ENCODE peak calls at places on chromosomes 2 and 18, in ten cellular contexts. R is cardiac muscle cell, D is IMR-90, S is body of pancreas, G is mammary epithelial cell, J is tibial artery, W is neural progenitor cell, U is A549, M is hepatocyte, Y is heart right ventricle. C is an unnamed sample. For H3K4me1, the result is how much of the 10 kb centered on the place peaks cover.

GRCh38 chr2:119102964-119103363 is 55.6 kb downstream of the C1QL2 start:
- DNase-seq in D (no peak), G (no peak), J (no peak), W (no peak), M (no peak), S (no peak), Y (no peak), R (no peak), U (no peak), C (no peak)

GRCh38 chr18:67483237-67483636 is 33.3 kb downstream of the DSEL start:
- DNase-seq in G (no peak), Y (no peak), U (no peak), R (no peak), S (no peak), D (no peak), J (no peak), M (no peak), W (peak), C (no peak)

GRCh38 chr2:67487993-67488392 is 90.9 kb downstream of the ETAA1 start:
- DNase-seq in S (no peak), J (no peak), R (no peak), U (no peak), Y (peak), G (no peak), M (no peak), W (no peak), D (no peak), C (no peak)

GRCh38 chr2:230774348-230774951 is 61.8 kb downstream of the CAB39 start:
- DNase-seq in Y (no peak), J (no peak), G (peak), U (no peak), R (no peak), M (no peak), S (no peak), W (no peak), D (peak), C (no peak)

GRCh38 chr2:8239402-8240127 is 442.3 kb upstream of the ID2 start:
- DNase-seq in D (peak), Y (no peak), J (no peak), G (peak), S (no peak), W (peak), U (no peak), R (no peak), M (no peak), C (no peak)

GRCh38 chr2:33022989-33023731 is 76.4 kb downstream of the LTBP1 start:
- DNase-seq in M (peak), J (no peak), W (no peak), R (no peak), U (peak), G (peak), D (peak), S (no peak), Y (no peak), C (no peak)

GRCh38 chr2:196481323-196481695 is 158.2 kb upstream of the CCDC150 start:
- DNase-seq in G (peak), M (peak), R (no peak), J (no peak), Y (no peak), D (peak), W (no peak), S (no peak), U (no peak), C (no peak)

GRCh38 chr2:229257980-229258379 is 13.1 kb downstream of the PID1 start:
- DNase-seq in G (no peak), J (peak), D (no peak), S (peak), M (no peak), R (no peak), W (no peak), Y (no peak), U (no peak), C (no peak)

GRCh38 chr18:69257861-69258458 is 142.7 kb upstream of the DOK6 start:
- DNase-seq in M (peak), Y (no peak), R (no peak), S (peak), G (peak), W (no peak), J (no peak), D (peak), U (no peak), C (no peak)

GRCh38 chr2:135337066-135337465 is 194.0 kb downstream of the ZRANB3 start:
- DNase-seq in S (no peak), M (no peak), U (no peak), R (no peak), D (no peak), J (no peak), Y (no peak), W (no peak), G (peak), C (no peak)

GRCh38 chr18:6001867-6002266 is 106.5 kb upstream of the TMEM200C start:
- DNase-seq in J (no peak), D (peak), S (no peak), Y (no peak), W (no peak), G (no peak), U (no peak), M (no peak), R (no peak), C (no peak)

GRCh38 chr2:219109468-219109867 is 48.7 kb upstream of the IHH start:
- DNase-seq in Y (no peak), W (peak), J (no peak), U (no peak), G (no peak), D (no peak), S (no peak), M (peak), R (no peak), C (peak)

GRCh38 chr2:202032841-202033316 is 776 bp upstream of the FZD7 start:
- DNase-seq in G (peak), J (peak), R (peak), W (peak), S (peak), Y (peak), M (peak), D (peak), U (peak), C (peak)

GRCh38 chr2:108315408-108316193 is 26.9 kb downstream of the SULT1C2 start:
- DNase-seq in G (peak), M (peak), J (no peak), W (no peak), U (no peak), D (no peak), Y (no peak), S (peak), R (peak), C (no peak)

GRCh38 chr18:35002120-35002519 is 39.1 kb upstream of the MAPRE2 start:
- DNase-seq in M (no peak), G (no peak), Y (no peak), R (no peak), S (no peak), W (no peak), D (no peak), U (no peak), J (no peak), C (no peak)

GRCh38 chr2:69683170-69683971 is 39.8 kb upstream of the AAK1 start:
- DNase-seq in D (peak), U (no peak), M (peak), J (no peak), S (peak), G (peak), Y (no peak), W (no peak), R (no peak), C (no peak)

GRCh38 chr2:241014224-241014623 is 15.8 kb downstream of the SNED1 start:
- DNase-seq in J (no peak), Y (no peak), S (no peak), R (no peak), W (no peak), D (no peak), G (no peak), M (no peak), U (no peak), C (peak)

GRCh38 chr18:42707080-42707479 is 408.4 kb downstream of the RIT2 start:
- DNase-seq in D (no peak), W (no peak), G (no peak), U (no peak), R (no peak), Y (no peak), J (no peak), M (no peak), S (no peak), C (no peak)

GRCh38 chr2:147135401-147135800 is 709.4 kb upstream of the ACVR2A start:
- DNase-seq in J (no peak), W (no peak), Y (no peak), M (no peak), R (no peak), G (no peak), D (no peak), S (no peak), U (no peak), C (no peak)

GRCh38 chr18:50009772-50010171 is 185.2 kb downstream of the MYO5B start:
- DNase-seq in U (peak), J (no peak), D (peak), R (peak), S (peak), M (peak), G (peak), W (peak), Y (peak), C (peak)

GRCh38 chr2:188892632-188893031 is 81.5 kb upstream of the COL3A1 start:
- DNase-seq in R (no peak), D (peak), G (no peak), S (no peak), M (peak), W (no peak), J (no peak), Y (no peak), U (no peak), C (no peak)

GRCh38 chr2:235654115-235654514 is 160.3 kb downstream of the AGAP1 start:
- DNase-seq in G (no peak), U (no peak), J (no peak), Y (no peak), M (no peak), W (no peak), R (no peak), D (peak), S (no peak), C (no peak)

GRCh38 chr18:76943542-76944339 is 121.4 kb downstream of the ZNF236 start:
- DNase-seq in U (no peak), D (peak), W (no peak), J (peak), R (no peak), Y (no peak), M (peak), S (no peak), G (no peak), C (peak)

GRCh38 chr2:19504400-19505198 is 146.2 kb upstream of the OSR1 start:
- DNase-seq in Y (no peak), S (no peak), M (peak), U (peak), G (peak), W (no peak), R (no peak), D (no peak), J (no peak), C (no peak)

GRCh38 chr2:133579295-133579694 is 11.0 kb upstream of the NCKAP5 start:
- DNase-seq in M (no peak), J (no peak), D (peak), U (no peak), Y (peak), R (no peak), W (no peak), S (peak), G (peak), C (no peak)
- H3K4me3 ChIP-seq in M (no peak), J (no peak), D (no peak), U (no peak), Y (no peak), R (no peak), W (no peak), S (no peak), G (peak), C (no peak)

DNA sequence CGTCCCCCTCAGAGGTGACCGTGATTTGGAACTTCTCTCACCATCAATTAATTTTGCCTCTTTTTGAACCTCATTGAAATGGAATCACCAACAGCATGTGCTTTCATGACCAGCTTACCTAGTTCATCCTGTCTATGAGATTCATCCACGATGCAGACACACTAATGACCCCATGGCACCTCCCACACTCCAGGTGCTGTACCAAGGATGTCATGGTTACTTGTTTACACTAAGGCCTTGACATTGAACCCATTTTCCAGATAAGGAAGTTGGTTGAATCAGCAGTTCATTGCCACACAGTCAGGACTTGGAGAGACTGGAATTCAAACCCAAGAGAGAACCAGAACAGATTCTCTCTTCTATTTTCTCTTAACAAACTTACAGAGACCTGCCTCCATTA is 139.0 kb downstream of the ZFP36L2 start:
- DNase-seq in M (no peak), W (no peak), G (no peak), R (no peak), U (no peak), S (no peak), D (no peak), Y (no peak), J (no peak), C (no peak)
- H3K4me1 ChIP-seq in M (half or more), W (under half), G (half or more), R (under half), U (half or more), S (under half), D (half or more), Y (half or more), J (under half), C (half or more)

GRCh38 chr2:29053680-29054400 is 20.5 kb downstream of the PCARE start:
- DNase-seq in W (no peak), U (no peak), G (peak), J (no peak), S (no peak), M (no peak), Y (no peak), D (no peak), R (no peak), C (no peak)
- TF ChIP-seq CTCF in W (no peak), U (peak), G (peak), J (no peak), S (no peak), M (peak), Y (no peak), D (no peak), R (peak), C (no peak)

GRCh38 chr2:71043531-71044407 is 24.7 kb upstream of the NAGK start:
- DNase-seq in D (no peak), R (no peak), J (no peak), M (no peak), G (no peak), Y (no peak), U (no peak), S (no peak), W (no peak), C (no peak)
- H3K4me3 ChIP-seq in D (no peak), R (no peak), J (no peak), M (no peak), G (no peak), Y (no peak), U (no peak), S (no peak), W (no peak), C (no peak)

GRCh38 chr18:55413474-55413873 is 174.5 kb downstream of the TCF4 start:
- DNase-seq in D (peak), Y (no peak), J (no peak), S (no peak), G (peak), R (no peak), W (no peak), M (no peak), U (no peak), C (no peak)
- H3K4me1 ChIP-seq in D (under half), Y (under half), J (under half), S (under half), G (under half), R (under half), W (under half), M (under half), U (under half), C (under half)

GRCh38 chr2:227482638-227483340 is 10.8 kb downstream of the AGFG1 start:
- DNase-seq in R (no peak), W (no peak), M (no peak), J (no peak), S (no peak), D (no peak), G (peak), U (no peak), Y (no peak), C (no peak)

GRCh38 chr2:227480528-227480927 is 8.6 kb downstream of the AGFG1 start:
- DNase-seq in U (no peak), R (no peak), D (no peak), Y (no peak), M (no peak), W (no peak), S (no peak), J (no peak), G (no peak), C (no peak)

GRCh38 chr2:227485429-227485828 is 13.5 kb downstream of the AGFG1 start:
- DNase-seq in S (no peak), D (no peak), J (no peak), R (no peak), M (no peak), Y (no peak), G (no peak), U (no peak), W (no peak), C (no peak)

GRCh38 chr2:227477291-227477690 is 5.3 kb downstream of the AGFG1 start:
- DNase-seq in J (no peak), D (peak), S (no peak), G (no peak), R (no peak), U (no peak), M (no peak), Y (no peak), W (no peak), C (no peak)

GRCh38 chr2:227479865-227480475 is 8.0 kb downstream of the AGFG1 start:
- DNase-seq in Y (no peak), S (no peak), R (no peak), J (no peak), U (peak), G (no peak), W (no peak), D (peak), M (no peak), C (no peak)
- TF ChIP-seq CTCF in Y (peak), S (no peak), R (peak), J (no peak), U (peak), G (no peak), W (no peak), D (peak), M (peak), C (peak)

C was measured in upper lobe of right lung.